ENCODE peak calls at places on chromosome 22, in seven cellular contexts. E is cardiac muscle cell, J is DND-41, D is ovary, L is WERI-Rb-1, M is mucosa of descending colon, T is brain microvascular endothelial cell. Q is an unnamed sample.
A peak's percentile ranks its signal among the peaks of the same experiment; 100 is the strongest.

GRCh38 chr22:27801616-27802388 is at the start of gene MN1:
- DNase-seq in E (peak; percentile 58), J (no peak), D (peak; percentile 54), L (no peak), M (peak; percentile 57), T (no peak), Q (no peak)

GRCh38 chr22:17091851-17092250 is 7.1 kb downstream of the IL17RA start:
- DNase-seq in E (no peak), J (no peak), D (no peak), L (no peak), M (no peak), T (no peak), Q (no peak)

GRCh38 chr22:17997456-17997855 is 26.9 kb downstream of the MICAL3 start:
- DNase-seq in E (no peak), J (no peak), D (no peak), L (no peak), M (no peak), T (peak; percentile 28), Q (no peak)

GRCh38 chr22:20509344-20510047 is 2.1 kb downstream of the MED15 start:
- DNase-seq in E (peak; percentile 95), J (peak; percentile 66), D (peak; percentile 68), L (no peak), M (peak; percentile 84), T (peak; percentile 93), Q (peak; percentile 86)

GRCh38 chr22:37059876-37060449 is 8.4 kb downstream of the KCTD17 start:
- DNase-seq in E (no peak), J (no peak), D (no peak), L (peak; percentile 49), M (no peak), T (no peak), Q (no peak)

GRCh38 chr22:33025675-33026074 is 32.5 kb downstream of the SYN3 start:
- DNase-seq in E (no peak), J (no peak), D (no peak), L (no peak), M (no peak), T (no peak), Q (no peak)

GRCh38 chr22:37581534-37581933 is 1.6 kb upstream of the LGALS2 start:
- DNase-seq in E (no peak), J (no peak), D (no peak), L (no peak), M (peak; percentile 72), T (no peak), Q (no peak)

GRCh38 chr22:35649636-35650250 is 1.5 kb downstream of the APOL6 start:
- DNase-seq in E (no peak), J (no peak), D (no peak), L (peak; percentile 40), M (no peak), T (no peak), Q (no peak)

GRCh38 chr22:27240298-27240885 is 561.2 kb downstream of the MN1 start:
- DNase-seq in E (no peak), J (no peak), D (no peak), L (no peak), M (no peak), T (no peak), Q (no peak)

GRCh38 chr22:46905415-46905814 is 143.0 kb downstream of the TBC1D22A start:
- DNase-seq in E (no peak), J (no peak), D (no peak), L (no peak), M (no peak), T (no peak), Q (no peak)

GRCh38 chr22:38155703-38156102 is 25.9 kb downstream of the PLA2G6 start:
- DNase-seq in E (no peak), J (no peak), D (no peak), L (no peak), M (no peak), T (no peak), Q (no peak)

GRCh38 chr22:45879552-45879949 is 97.4 kb downstream of the WNT7B start:
- DNase-seq in E (no peak), J (no peak), D (no peak), L (no peak), M (no peak), T (no peak), Q (no peak)

GRCh38 chr22:24379536-24379935 is 47.9 kb upstream of the ADORA2A start:
- DNase-seq in E (no peak), J (peak; percentile 57), D (no peak), L (no peak), M (no peak), T (no peak), Q (no peak)
- H3K36me3 ChIP-seq in E (peaks cover 42% of the 10 kb centered on the region), J (peaks cover 47% of the 10 kb centered on the region), D (no peaks in the 10 kb centered on the region), L (peaks cover 28% of the 10 kb centered on the region), M (peaks cover 4% of the 10 kb centered on the region), T (peaks cover 15% of the 10 kb centered on the region), Q (no peaks in the 10 kb centered on the region)

GRCh38 chr22:44067901-44068300 is 43.8 kb downstream of the PARVB start:
- DNase-seq in E (no peak), J (no peak), D (no peak), L (no peak), M (no peak), T (no peak), Q (no peak)

GRCh38 chr22:44070029-44070428 is 45.9 kb downstream of the PARVB start:
- DNase-seq in E (no peak), J (no peak), D (no peak), L (no peak), M (no peak), T (no peak), Q (no peak)

GRCh38 chr22:44068422-44069191 is 44.5 kb downstream of the PARVB start:
- DNase-seq in E (no peak), J (no peak), D (no peak), L (no peak), M (peak; percentile 15), T (no peak), Q (no peak)

GRCh38 chr22:44063462-44064371 is 39.6 kb downstream of the PARVB start:
- DNase-seq in E (no peak), J (no peak), D (no peak), L (no peak), M (no peak), T (no peak), Q (no peak)

GRCh38 chr22:44067033-44067432 is 42.9 kb downstream of the PARVB start:
- DNase-seq in E (no peak), J (no peak), D (no peak), L (no peak), M (no peak), T (no peak), Q (no peak)
- TF ChIP-seq CTCF in E (no peak), J (peak; percentile 25), D (no peak), L (peak; percentile 9), M (no peak), T (no peak), Q (no peak)

DNA sequence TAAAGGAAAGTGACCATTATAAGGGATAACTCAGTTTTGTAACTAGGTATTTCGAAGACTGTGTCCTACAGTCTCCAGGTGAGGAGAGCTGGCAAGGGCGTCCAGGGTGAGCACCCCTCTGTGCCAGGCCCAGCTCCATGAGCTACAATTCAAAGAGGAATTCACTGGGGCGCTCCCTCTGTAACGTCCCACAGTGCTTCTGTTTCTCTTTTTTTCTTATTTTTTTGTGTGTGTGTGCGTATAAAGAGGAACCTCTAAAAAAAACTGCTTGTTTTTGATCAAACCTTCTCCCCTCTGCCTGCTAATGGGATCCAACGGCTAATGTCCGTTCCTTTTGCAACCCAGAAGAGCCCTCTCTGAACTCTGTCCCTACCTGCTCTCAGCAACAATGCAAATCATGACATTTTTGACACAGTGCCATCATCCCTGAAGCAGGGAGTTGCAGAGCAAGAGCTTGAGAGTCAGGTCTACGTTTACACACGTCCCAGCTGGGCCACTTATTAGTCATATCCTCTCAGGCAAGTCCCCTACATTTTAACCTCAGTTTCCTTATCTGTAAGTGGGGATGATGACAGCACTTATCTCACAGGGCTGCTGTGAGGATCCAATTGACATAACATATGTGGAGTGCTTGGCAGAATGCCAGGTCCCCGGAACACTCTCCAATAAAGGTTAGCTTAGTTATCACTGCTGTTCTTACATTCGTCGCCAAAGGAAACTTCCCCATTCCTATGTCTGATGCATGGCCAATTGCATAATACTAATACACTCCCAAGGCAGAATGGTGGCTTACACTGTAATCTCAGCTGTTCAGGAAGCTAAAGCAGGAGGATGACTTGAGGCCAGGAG is 16.9 kb downstream of the ASCC2 start:
- DNase-seq in E (peak; percentile 100), J (no peak), D (peak; percentile 28), L (no peak), M (peak; percentile 86), T (peak; percentile 100), Q (peak; percentile 79)
- H3K36me3 ChIP-seq in E (peaks cover 5% of the 10 kb centered on the region), J (peaks cover 82% of the 10 kb centered on the region), D (no peaks in the 10 kb centered on the region), L (peaks cover 50% of the 10 kb centered on the region), M (peaks cover 2% of the 10 kb centered on the region), T (peaks cover 34% of the 10 kb centered on the region), Q (peaks cover 1% of the 10 kb centered on the region)

GRCh38 chr22:44089717-44090570 is 65.8 kb downstream of the PARVB start:
- DNase-seq in E (no peak), J (no peak), D (no peak), L (no peak), M (no peak), T (no peak), Q (no peak)

GRCh38 chr22:44090571-44090905 is 66.4 kb downstream of the PARVB start:
- DNase-seq in E (no peak), J (no peak), D (no peak), L (no peak), M (no peak), T (no peak), Q (no peak)

GRCh38 chr22:44092636-44093220 is 68.6 kb downstream of the PARVB start:
- DNase-seq in E (no peak), J (no peak), D (no peak), L (no peak), M (no peak), T (no peak), Q (no peak)

GRCh38 chr22:44091751-44092150 is 67.6 kb downstream of the PARVB start:
- DNase-seq in E (no peak), J (no peak), D (no peak), L (no peak), M (no peak), T (no peak), Q (no peak)

DNA sequence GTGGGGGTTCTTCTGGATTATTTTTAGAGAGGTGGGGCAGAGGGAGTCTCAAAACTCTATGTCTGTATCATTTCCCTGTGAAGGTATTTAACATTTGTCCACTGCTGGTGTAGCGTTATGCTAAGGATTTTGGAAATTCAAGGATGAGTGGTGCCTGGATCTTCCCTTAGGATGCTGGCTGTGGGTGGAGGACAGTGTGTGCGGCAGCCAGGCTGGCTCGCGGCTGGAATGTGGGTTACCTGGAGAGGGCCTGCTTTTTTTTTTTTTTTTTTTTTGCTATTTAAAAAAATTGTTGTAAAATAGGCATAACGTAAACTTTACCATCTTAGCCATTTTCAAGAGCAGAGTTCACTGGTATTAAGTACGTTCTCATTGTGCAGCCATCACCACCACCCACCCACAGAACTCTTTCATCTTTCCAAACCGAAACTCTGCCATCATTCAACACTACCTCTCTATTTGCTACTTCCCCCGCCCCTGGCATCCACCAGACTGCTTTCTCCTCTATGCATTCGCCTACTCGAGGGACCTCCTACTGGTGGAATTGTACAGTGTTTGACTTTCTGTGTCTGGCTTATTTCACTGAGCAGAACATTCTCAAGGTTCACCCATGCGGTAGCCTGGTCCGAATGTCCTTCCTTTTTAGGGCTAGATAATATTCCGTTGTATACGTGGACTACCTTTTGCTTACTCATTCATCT is 67.1 kb downstream of the PARVB start:
- DNase-seq in E (peak; percentile 21), J (peak; percentile 32), D (no peak), L (peak; percentile 40), M (no peak), T (peak; percentile 31), Q (no peak)
- TF ChIP-seq CTCF in E (peak; percentile 27), J (peak; percentile 23), D (no peak), L (peak; percentile 49), M (no peak), T (peak; percentile 68), Q (peak; percentile 36)

Q was measured in Caco-2.